ENCODE peak calls at places on chromosomes 2 and 18, in nine cellular contexts. One of them, this sample, is unnamed.

GRCh38 chr2:237697586-237698337 is 70.4 kb downstream of the LRRFIP1 start:
- DNase-seq in AG04450: no peak
- DNase-seq in WTC11: no peak
- DNase-seq in HCT116: no peak
- DNase-seq in Calu3: no peak
- DNase-seq in cardiac muscle cell: no peak
- DNase-seq in H54: no peak
- DNase-seq in caudate nucleus: no peak
- DNase-seq in fibroblast of the conjunctiva: no peak
- DNase-seq in this sample: no peak

GRCh38 chr2:14530506-14530905 is 102.0 kb upstream of the LRATD1 start:
- DNase-seq in AG04450: no peak
- DNase-seq in WTC11: no peak
- DNase-seq in HCT116: no peak
- DNase-seq in Calu3: no peak
- DNase-seq in cardiac muscle cell: no peak
- DNase-seq in H54: no peak
- DNase-seq in caudate nucleus: no peak
- DNase-seq in fibroblast of the conjunctiva: no peak
- DNase-seq in this sample: no peak

GRCh38 chr2:201960300-201960699 is 73.4 kb upstream of the FZD7 start:
- DNase-seq in AG04450: no peak
- DNase-seq in WTC11: no peak
- DNase-seq in HCT116: no peak
- DNase-seq in Calu3: no peak
- DNase-seq in cardiac muscle cell: no peak
- DNase-seq in H54: no peak
- DNase-seq in caudate nucleus: no peak
- DNase-seq in fibroblast of the conjunctiva: no peak
- DNase-seq in this sample: no peak

GRCh38 chr2:57146951-57147350 is 899.7 kb upstream of the VRK2 start:
- DNase-seq in AG04450: no peak
- DNase-seq in WTC11: no peak
- DNase-seq in HCT116: no peak
- DNase-seq in Calu3: no peak
- DNase-seq in cardiac muscle cell: no peak
- DNase-seq in H54: no peak
- DNase-seq in caudate nucleus: no peak
- DNase-seq in fibroblast of the conjunctiva: no peak
- DNase-seq in this sample: no peak

GRCh38 chr2:156356006-156356764 is 23.7 kb upstream of the NR4A2 start:
- DNase-seq in AG04450: no peak
- DNase-seq in WTC11: no peak
- DNase-seq in HCT116: no peak
- DNase-seq in Calu3: no peak
- DNase-seq in cardiac muscle cell: no peak
- DNase-seq in H54: no peak
- DNase-seq in caudate nucleus: no peak
- DNase-seq in fibroblast of the conjunctiva: no peak
- DNase-seq in this sample: no peak

GRCh38 chr18:11985532-11985931 is 4.2 kb downstream of the IMPA2 start:
- DNase-seq in AG04450: no peak
- DNase-seq in WTC11: no peak
- DNase-seq in HCT116: no peak
- DNase-seq in Calu3: no peak
- DNase-seq in cardiac muscle cell: no peak
- DNase-seq in H54: no peak
- DNase-seq in caudate nucleus: no peak
- DNase-seq in fibroblast of the conjunctiva: no peak
- DNase-seq in this sample: no peak

GRCh38 chr2:55063713-55064323 is 13.6 kb upstream of the RTN4 start:
- DNase-seq in AG04450: no peak
- DNase-seq in WTC11: no peak
- DNase-seq in HCT116: no peak
- DNase-seq in Calu3: no peak
- DNase-seq in cardiac muscle cell: no peak
- DNase-seq in H54: no peak
- DNase-seq in caudate nucleus: no peak
- DNase-seq in fibroblast of the conjunctiva: no peak
- DNase-seq in this sample: no peak

GRCh38 chr2:205858781-205859478 is 176.6 kb downstream of the NRP2 start:
- DNase-seq in AG04450: no peak
- DNase-seq in WTC11: peak; percentile 33
- DNase-seq in HCT116: no peak
- DNase-seq in Calu3: peak; percentile 30
- DNase-seq in cardiac muscle cell: no peak
- DNase-seq in H54: no peak
- DNase-seq in caudate nucleus: no peak
- DNase-seq in fibroblast of the conjunctiva: no peak
- DNase-seq in this sample: no peak

GRCh38 chr2:3470166-3470651 is 49.1 kb downstream of the ADI1 start:
- DNase-seq in AG04450: peak; percentile 76
- DNase-seq in WTC11: no peak
- DNase-seq in HCT116: no peak
- DNase-seq in Calu3: no peak
- DNase-seq in cardiac muscle cell: no peak
- DNase-seq in H54: peak; percentile 73
- DNase-seq in caudate nucleus: peak; percentile 30
- DNase-seq in fibroblast of the conjunctiva: peak; percentile 68
- DNase-seq in this sample: no peak

GRCh38 chr18:10094154-10094553 is 180.3 kb downstream of the VAPA start:
- DNase-seq in AG04450: no peak
- DNase-seq in WTC11: no peak
- DNase-seq in HCT116: no peak
- DNase-seq in Calu3: no peak
- DNase-seq in cardiac muscle cell: no peak
- DNase-seq in H54: no peak
- DNase-seq in caudate nucleus: no peak
- DNase-seq in fibroblast of the conjunctiva: no peak
- DNase-seq in this sample: no peak

GRCh38 chr2:68737717-68738116 is 3.1 kb downstream of the ARHGAP25 start:
- DNase-seq in AG04450: no peak
- DNase-seq in WTC11: no peak
- DNase-seq in HCT116: no peak
- DNase-seq in Calu3: no peak
- DNase-seq in cardiac muscle cell: no peak
- DNase-seq in H54: no peak
- DNase-seq in caudate nucleus: no peak
- DNase-seq in fibroblast of the conjunctiva: no peak
- DNase-seq in this sample: no peak

GRCh38 chr2:37795938-37796337 is 124.5 kb upstream of the CDC42EP3 start:
- DNase-seq in AG04450: peak; percentile 73
- DNase-seq in WTC11: no peak
- DNase-seq in HCT116: no peak
- DNase-seq in Calu3: no peak
- DNase-seq in cardiac muscle cell: no peak
- DNase-seq in H54: no peak
- DNase-seq in caudate nucleus: no peak
- DNase-seq in fibroblast of the conjunctiva: no peak
- DNase-seq in this sample: no peak